ENCODE peak calls at places on chromosomes 11 and 22, in ten cellular contexts. G is HCT116, R is adrenal gland, P is hepatocyte, J is fibroblast of lung, X is PC-3, V is left lung, U is testis, A is MM.1S, B is upper lobe of right lung. O is an unnamed sample.

GRCh38 chr11:103877221-103877620 is 159.2 kb upstream of the DDI1 start:
- DNase-seq in J (peak; percentile 8), A (no peak), P (peak; percentile 13), R (no peak), G (no peak), X (peak; percentile 14), B (no peak), V (no peak), U (no peak), O (no peak)

GRCh38 chr11:128207861-128208321 is 379.5 kb downstream of the ETS1 start:
- DNase-seq in R (no peak), U (no peak), P (peak; percentile 26), A (no peak), J (peak; percentile 98), G (peak; percentile 77), V (no peak), X (peak; percentile 99), B (no peak), O (no peak)

GRCh38 chr22:31841029-31841827 is 87.4 kb downstream of the DEPDC5 start:
- DNase-seq in G (no peak), R (no peak), A (no peak), X (no peak), P (no peak), B (no peak), V (no peak), U (peak; percentile 34), J (no peak), O (no peak)

GRCh38 chr11:72308226-72309073 is 64.5 kb upstream of the PHOX2A start:
- DNase-seq in U (no peak), J (peak; percentile 88), G (no peak), X (peak; percentile 35), P (peak; percentile 80), V (no peak), B (no peak), A (no peak), R (peak; percentile 77), O (peak; percentile 99)

GRCh38 chr22:42299586-42300285 is 29.3 kb upstream of the TCF20 start:
- DNase-seq in G (no peak), A (peak; percentile 29), X (no peak), J (no peak), U (peak; percentile 21), P (peak; percentile 58), B (no peak), R (no peak), V (peak; percentile 67), O (peak; percentile 38)

GRCh38 chr11:10991372-10991771 is 133.5 kb upstream of the ZBED5 start:
- DNase-seq in G (no peak), J (no peak), P (no peak), X (no peak), A (no peak), U (no peak), B (no peak), V (no peak), R (no peak), O (peak; percentile 1)

GRCh38 chr22:31106001-31106571 is 1.3 kb downstream of the SELENOM start:
- DNase-seq in R (no peak), G (no peak), P (no peak), A (no peak), B (no peak), J (no peak), U (no peak), V (peak; percentile 32), X (no peak), O (no peak)

GRCh38 chr22:43273902-43274484 is 69.2 kb downstream of the SCUBE1 start:
- DNase-seq in G (peak; percentile 47), A (peak; percentile 63), J (peak; percentile 60), P (peak; percentile 74), V (no peak), U (peak; percentile 67), B (no peak), R (peak; percentile 54), X (peak; percentile 54), O (peak; percentile 54)

GRCh38 chr11:129778877-129779276 is 36.8 kb upstream of the TMEM45B start:
- DNase-seq in G (no peak), P (no peak), X (no peak), J (no peak), V (no peak), B (no peak), R (no peak), A (no peak), U (no peak), O (no peak)

GRCh38 chr11:43736502-43737193 is 56.1 kb downstream of the HSD17B12 start:
- DNase-seq in A (no peak), G (no peak), J (peak; percentile 82), P (no peak), V (no peak), B (no peak), X (peak; percentile 49), U (no peak), R (no peak), O (peak; percentile 96)

GRCh38 chr11:31069447-31070205 is 299.9 kb downstream of the DCDC1 start:
- DNase-seq in B (no peak), A (no peak), X (no peak), J (no peak), U (no peak), P (no peak), G (no peak), V (no peak), R (no peak), O (no peak)

GRCh38 chr11:98835336-98835735 is 185.4 kb upstream of the CNTN5 start:
- DNase-seq in V (no peak), P (no peak), G (no peak), J (no peak), R (no peak), U (no peak), X (no peak), A (no peak), B (no peak), O (no peak)

DNA sequence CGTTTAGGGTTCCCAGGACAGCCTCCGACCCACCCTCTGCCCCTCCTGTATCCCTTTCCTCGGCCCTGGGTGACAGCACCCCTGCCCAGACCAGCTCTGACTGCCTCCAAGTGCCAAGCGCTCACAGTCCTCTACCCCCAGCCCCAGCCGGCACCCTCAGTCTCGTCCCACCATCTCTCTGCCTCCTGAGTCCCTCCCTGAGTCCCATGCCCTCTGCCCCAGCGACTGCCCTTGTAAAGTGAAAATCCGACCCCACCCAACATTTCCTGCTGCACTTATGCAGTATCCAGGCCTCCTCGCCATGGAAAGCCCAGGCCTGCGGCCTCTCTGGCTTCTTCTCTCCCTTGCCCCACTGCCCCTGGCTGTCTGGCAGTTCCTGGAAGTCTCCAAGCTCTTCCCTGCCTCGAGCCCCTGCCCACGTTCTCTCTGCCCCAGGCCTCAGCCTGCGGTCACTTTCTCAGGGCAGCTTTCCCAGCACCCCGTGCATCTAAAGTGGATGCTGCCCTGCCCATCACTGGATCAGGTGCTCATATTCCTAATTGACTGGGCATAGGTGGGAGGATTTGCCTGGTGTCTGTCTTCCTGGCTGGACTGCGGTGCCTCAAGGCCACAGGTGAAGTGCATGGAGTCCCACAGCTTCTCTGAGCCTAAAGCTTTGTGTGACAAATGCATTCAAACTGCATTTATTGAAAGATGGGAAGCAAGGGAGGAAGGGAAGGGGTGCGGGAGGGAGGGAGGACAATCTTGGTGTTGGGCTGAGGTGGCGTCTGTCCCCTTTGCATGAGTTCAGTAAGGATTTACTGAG is 17.7 kb upstream of the IL2RB start:
- DNase-seq in V (peak; percentile 29), G (no peak), B (peak; percentile 60), A (no peak), R (peak; percentile 18), J (no peak), X (no peak), P (no peak), U (no peak), O (no peak)
- H3K4me1 ChIP-seq in V (peaks cover 5% of the 10 kb centered on the region), G (peaks cover 21% of the 10 kb centered on the region), B (peaks cover 11% of the 10 kb centered on the region), A (peaks cover 19% of the 10 kb centered on the region), R (peaks cover 13% of the 10 kb centered on the region), J (no peaks in the 10 kb centered on the region), X (peaks cover 11% of the 10 kb centered on the region), P (peaks cover 15% of the 10 kb centered on the region), U (peaks cover 2% of the 10 kb centered on the region), O (no peaks in the 10 kb centered on the region)

GRCh38 chr11:83571301-83571700 is 285.1 kb upstream of the CCDC90B start:
- DNase-seq in A (no peak), G (no peak), P (no peak), V (no peak), X (no peak), U (no peak), R (no peak), B (no peak), J (peak; percentile 83), O (peak; percentile 70)

GRCh38 chr11:83573097-83573496 is 286.9 kb upstream of the CCDC90B start:
- DNase-seq in A (no peak), J (peak; percentile 78), G (no peak), X (peak; percentile 52), U (no peak), R (no peak), P (no peak), V (no peak), B (no peak), O (no peak)

GRCh38 chr11:83572521-83572920 is 286.4 kb upstream of the CCDC90B start:
- DNase-seq in R (no peak), X (no peak), J (no peak), A (no peak), U (no peak), V (no peak), G (no peak), P (no peak), B (no peak), O (no peak)

GRCh38 chr11:83569134-83569805 is 283.1 kb upstream of the CCDC90B start:
- DNase-seq in X (no peak), B (no peak), J (no peak), V (no peak), R (no peak), P (no peak), A (no peak), U (no peak), G (no peak), O (no peak)

DNA sequence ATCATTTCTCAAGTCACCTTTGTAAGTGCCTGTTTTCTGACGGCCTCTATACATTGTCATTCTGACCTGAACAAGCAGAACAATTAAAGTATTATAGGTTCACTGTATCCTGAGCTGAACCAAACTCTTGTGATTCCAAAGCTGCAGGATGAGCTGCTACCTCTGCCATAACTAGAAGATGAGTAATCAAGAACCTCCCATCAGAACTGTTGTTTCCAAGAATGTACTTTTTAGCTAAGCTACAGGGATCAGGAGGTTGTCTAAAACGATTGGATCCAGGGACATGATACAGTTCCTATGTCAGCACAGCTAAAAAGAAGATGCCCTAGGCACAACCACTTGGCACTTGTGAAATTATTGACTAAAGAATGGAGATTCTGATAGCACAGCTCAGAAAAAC is 288.3 kb upstream of the CCDC90B start:
- DNase-seq in U (no peak), J (no peak), V (no peak), P (no peak), G (no peak), R (no peak), X (no peak), A (no peak), B (no peak), O (no peak)
- TF ChIP-seq CTCF in U (no peak), J (no peak), V (no peak), P (no peak), G (no peak), R (no peak), X (no peak), A (no peak), B (no peak), O (no peak)

GRCh38 chr11:9150501-9150900 is 59.1 kb upstream of the SCUBE2 start:
- DNase-seq in B (no peak), G (no peak), X (peak; percentile 73), V (no peak), R (no peak), P (no peak), A (no peak), J (peak; percentile 48), U (no peak), O (no peak)
- H3K9me3 ChIP-seq in B (no peaks in the 10 kb centered on the region), G (no peaks in the 10 kb centered on the region), X (no peaks in the 10 kb centered on the region), V (no peaks in the 10 kb centered on the region), R (no peaks in the 10 kb centered on the region), P (no peaks in the 10 kb centered on the region), A (no peaks in the 10 kb centered on the region), J (no peaks in the 10 kb centered on the region), U (no peaks in the 10 kb centered on the region), O (no peaks in the 10 kb centered on the region)

GRCh38 chr11:65295001-65295400 is 19.7 kb upstream of the CDC42EP2 start:
- DNase-seq in X (no peak), R (no peak), B (no peak), U (no peak), A (no peak), G (no peak), J (no peak), V (no peak), P (no peak), O (no peak)
- H3K4me1 ChIP-seq in X (peaks cover 17% of the 10 kb centered on the region), R (no peaks in the 10 kb centered on the region), B (peaks cover 65% of the 10 kb centered on the region), U (peaks cover 57% of the 10 kb centered on the region), A (no peaks in the 10 kb centered on the region), G (peaks cover 10% of the 10 kb centered on the region), J (peaks cover 49% of the 10 kb centered on the region), V (peaks cover 33% of the 10 kb centered on the region), P (peaks cover 37% of the 10 kb centered on the region), O (peaks cover 27% of the 10 kb centered on the region)

O was measured in A673.